ENCODE peak calls at places on chromosomes 16 and 17, in six cellular contexts. H is SK-N-SH, F is GM12878, Y is HepG2, Z is K562, O is HCT116. N is an unnamed sample.
A peak's percentile ranks its signal among the peaks of the same experiment; 100 is the strongest.

GRCh38 chr16:51636913-51637743 is 486.1 kb upstream of the SALL1 start:
- DNase-seq in H (peak; percentile 48), F (no peak), Y (no peak), Z (no peak), O (no peak), N (peak; percentile 91)

GRCh38 chr16:87854053-87854906 is 15.0 kb downstream of the SLC7A5 start:
- DNase-seq in H (peak; percentile 67), F (no peak), Y (peak; percentile 86), Z (peak; percentile 85), O (no peak), N (no peak)

GRCh38 chr16:51550785-51551184 is 399.7 kb upstream of the SALL1 start:
- DNase-seq in H (no peak), F (no peak), Y (no peak), Z (no peak), O (no peak), N (no peak)

GRCh38 chr16:82834156-82834758 is 207.5 kb downstream of the CDH13 start:
- DNase-seq in H (no peak), F (no peak), Y (no peak), Z (no peak), O (no peak), N (peak; percentile 24)

GRCh38 chr17:38943607-38944006 is 18.2 kb downstream of the LASP1NB start:
- DNase-seq in H (no peak), F (no peak), Y (no peak), Z (no peak), O (no peak), N (no peak)

GRCh38 chr17:16989953-16990860 is 18.3 kb upstream of the TNFRSF13B start:
- DNase-seq in H (no peak), F (no peak), Y (no peak), Z (no peak), O (no peak), N (no peak)

GRCh38 chr17:32158870-32159585 is 16.7 kb downstream of the RHOT1 start:
- DNase-seq in H (no peak), F (no peak), Y (no peak), Z (no peak), O (no peak), N (no peak)

GRCh38 chr17:59372138-59372751 is 40.8 kb downstream of the YPEL2 start:
- DNase-seq in H (no peak), F (peak; percentile 79), Y (no peak), Z (no peak), O (no peak), N (no peak)

GRCh38 chr16:22728167-22728836 is 85.7 kb upstream of the HS3ST2 start:
- DNase-seq in H (peak; percentile 64), F (no peak), Y (no peak), Z (no peak), O (no peak), N (no peak)

GRCh38 chr16:89873109-89873821 is at the start of gene TCF25:
- DNase-seq in H (peak; percentile 99), F (peak; percentile 43), Y (peak; percentile 82), Z (peak; percentile 98), O (peak; percentile 83), N (peak; percentile 86)

GRCh38 chr17:740240-741055 is 8.1 kb downstream of the TLCD3A start:
- DNase-seq in H (no peak), F (peak; percentile 66), Y (no peak), Z (no peak), O (no peak), N (no peak)

GRCh38 chr17:21193031-21193430 is 20.9 kb downstream of the TMEM11 start:
- DNase-seq in H (no peak), F (no peak), Y (no peak), Z (no peak), O (no peak), N (no peak)

GRCh38 chr17:2158011-2158410 is 103.1 kb downstream of the HIC1 start:
- DNase-seq in H (no peak), F (no peak), Y (peak; percentile 70), Z (no peak), O (no peak), N (no peak)

GRCh38 chr17:13931111-13931526 is 138.2 kb upstream of the COX10 start:
- DNase-seq in H (no peak), F (no peak), Y (no peak), Z (no peak), O (no peak), N (no peak)

GRCh38 chr16:20911361-20911760 is 10.8 kb downstream of the LYRM1 start:
- DNase-seq in H (no peak), F (no peak), Y (no peak), Z (no peak), O (no peak), N (no peak)

GRCh38 chr16:75266738-75267630 is 15.6 kb upstream of the BCAR1 start:
- DNase-seq in H (peak; percentile 50), F (no peak), Y (no peak), Z (no peak), O (no peak), N (no peak)

GRCh38 chr17:30217054-30217453 is 18.4 kb downstream of the SLC6A4 start:
- DNase-seq in H (no peak), F (no peak), Y (no peak), Z (no peak), O (no peak), N (no peak)

GRCh38 chr17:75406222-75406615 is 741 bp upstream of the GRB2 start:
- DNase-seq in H (peak; percentile 27), F (no peak), Y (no peak), Z (no peak), O (no peak), N (no peak)

GRCh38 chr17:36885161-36885735 is 52.0 kb upstream of the LHX1 start:
- DNase-seq in H (no peak), F (no peak), Y (no peak), Z (no peak), O (no peak), N (no peak)

GRCh38 chr17:77182205-77182604 is 41.4 kb downstream of the SEC14L1 start:
- DNase-seq in H (no peak), F (no peak), Y (no peak), Z (no peak), O (no peak), N (no peak)
- H3K27ac ChIP-seq in H (no peak overlapping the region), F (peak overlapping the region; percentile 62), Y (no peak overlapping the region), Z (no peak overlapping the region), O (no peak overlapping the region), N (no peak overlapping the region)

DNA sequence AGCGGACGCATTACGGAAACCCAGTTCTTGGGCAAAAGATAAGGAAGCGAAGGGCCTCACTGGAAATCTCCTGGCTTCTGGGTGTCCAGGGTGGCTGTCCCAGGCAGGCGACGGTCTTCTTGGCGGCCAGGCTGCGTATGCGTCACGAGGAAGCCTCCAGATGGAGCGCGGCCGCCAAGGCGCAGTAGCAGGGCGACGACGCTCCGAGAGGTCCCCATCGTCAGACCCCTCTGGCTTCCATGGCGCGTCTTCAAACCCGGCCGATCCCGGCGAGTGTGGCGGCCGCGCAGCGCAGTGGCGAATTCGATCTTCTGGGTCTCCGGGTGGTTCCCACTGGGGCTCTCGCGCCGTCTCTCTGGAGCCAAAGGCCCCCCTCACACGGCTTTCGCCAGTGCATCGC is 13.8 kb upstream of the ANKRD40CL start:
- DNase-seq in H (no peak), F (no peak), Y (no peak), Z (no peak), O (no peak), N (no peak)
- TF ChIP-seq REST in H (no peak), F (no peak), Y (no peak), Z (no peak), O (no peak), N (no peak)

DNA sequence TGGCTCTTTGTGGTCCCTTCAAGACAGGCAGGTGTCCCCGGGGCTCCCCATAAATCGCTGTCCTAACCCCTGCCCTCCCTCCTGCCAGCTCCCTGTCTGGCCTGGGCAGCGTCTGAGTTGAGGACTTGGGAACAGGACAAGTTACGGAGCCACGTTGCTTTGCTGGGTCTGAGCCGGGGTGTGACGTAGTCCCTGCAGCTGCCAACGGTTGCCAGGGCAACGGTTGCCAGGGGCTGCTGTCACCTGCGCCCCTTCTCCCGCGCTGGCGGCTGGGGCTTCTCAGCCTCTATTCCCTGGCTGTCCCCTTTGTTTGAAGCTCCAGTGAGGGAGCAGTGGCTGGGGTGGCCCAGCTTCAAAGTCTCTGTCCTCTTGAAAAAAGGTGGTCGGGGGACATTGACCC is 10.7 kb downstream of the ADGRG1 start:
- DNase-seq in H (peak; percentile 93), F (no peak), Y (no peak), Z (peak; percentile 47), O (no peak), N (peak; percentile 90)
- H2AFZ ChIP-seq in H (no peak overlapping the region), F (no peak overlapping the region), Y (no peak overlapping the region), Z (no peak overlapping the region), O (no peak overlapping the region), N (no peak overlapping the region)

GRCh38 chr16:7871979-7872378 is 539.3 kb downstream of the RBFOX1 start:
- DNase-seq in H (no peak), F (no peak), Y (no peak), Z (no peak), O (no peak), N (no peak)
- H3K27ac ChIP-seq in H (no peak overlapping the region), F (no peak overlapping the region), Y (no peak overlapping the region), Z (no peak overlapping the region), O (no peak overlapping the region), N (no peak overlapping the region)